ENCODE peak calls at places on chromosomes 3 and 15, in four cellular contexts. J, Q, N and T are unnamed samples.

GRCh38 chr3:157086775-157087174 is 73.2 kb downstream of the CCNL1 start:
- DNase-seq in J (no peak), Q (no peak), N (no peak), T (no peak)

GRCh38 chr3:17302774-17303173 is 418.0 kb downstream of the PLCL2 start:
- DNase-seq in J (no peak), Q (no peak), N (no peak), T (no peak)

GRCh38 chr3:141776885-141777284 is 13.7 kb downstream of the GRK7 start:
- DNase-seq in J (no peak), Q (no peak), N (no peak), T (no peak)

GRCh38 chr3:129619726-129620162 is 13.3 kb upstream of the PLXND1 start:
- DNase-seq in J (no peak), Q (no peak), N (no peak), T (no peak)

GRCh38 chr3:10015476-10015904 is 10.7 kb upstream of the FANCD2 start:
- DNase-seq in J (no peak), Q (no peak), N (no peak), T (no peak)

GRCh38 chr3:58471025-58471887 is 20.6 kb upstream of the KCTD6 start:
- DNase-seq in J (peak; percentile 70), Q (no peak), N (no peak), T (no peak)

GRCh38 chr15:101464246-101464998 is 25.1 kb downstream of the PCSK6 start:
- DNase-seq in J (no peak), Q (no peak), N (no peak), T (no peak)

GRCh38 chr3:33645060-33645841 is 72.8 kb downstream of the CLASP2 start:
- DNase-seq in J (no peak), Q (no peak), N (no peak), T (no peak)

GRCh38 chr3:16071246-16071645 is 103.2 kb upstream of the GALNT15 start:
- DNase-seq in J (no peak), Q (no peak), N (no peak), T (no peak)

GRCh38 chr3:75260-75659 is 121.3 kb upstream of the CHL1 start:
- DNase-seq in J (no peak), Q (no peak), N (no peak), T (no peak)

GRCh38 chr3:170331143-170331542 is 26.4 kb upstream of the SKIL start:
- DNase-seq in J (no peak), Q (no peak), N (no peak), T (no peak)

GRCh38 chr3:14125193-14126016 is 553 bp downstream of the TMEM43 start:
- DNase-seq in J (peak; percentile 81), Q (no peak), N (no peak), T (peak; percentile 71)

GRCh38 chr3:81643721-81644120 is 117.7 kb downstream of the GBE1 start:
- DNase-seq in J (peak; percentile 4), Q (no peak), N (no peak), T (no peak)

GRCh38 chr3:189947068-189947467 is 173.6 kb downstream of the P3H2 start:
- DNase-seq in J (no peak), Q (no peak), N (no peak), T (no peak)

GRCh38 chr3:64667887-64668581 is 19.8 kb downstream of the ADAMTS9 start:
- DNase-seq in J (no peak), Q (no peak), N (no peak), T (no peak)

GRCh38 chr3:128273116-128273840 is 120.0 kb downstream of the EEFSEC start:
- DNase-seq in J (no peak), Q (no peak), N (no peak), T (no peak)

GRCh38 chr15:65653341-65653740 is 31.6 kb downstream of the SLC24A1 start:
- DNase-seq in J (no peak), Q (no peak), N (no peak), T (no peak)

GRCh38 chr15:29139540-29140459 is 129.8 kb downstream of the NSMCE3 start:
- DNase-seq in J (peak; percentile 16), Q (no peak), N (peak; percentile 54), T (peak; percentile 51)

GRCh38 chr3:132421832-132422231 is 4.5 kb downstream of the DNAJC13 start:
- DNase-seq in J (no peak), Q (no peak), N (no peak), T (no peak)

GRCh38 chr3:8650583-8651416 is 6.2 kb upstream of the SSUH2 start:
- DNase-seq in J (no peak), Q (no peak), N (no peak), T (no peak)

GRCh38 chr3:58824285-58824684 is 157.7 kb upstream of the FAM3D start:
- DNase-seq in J (peak; percentile 42), Q (no peak), N (peak; percentile 27), T (peak; percentile 46)

GRCh38 chr3:11530153-11530721 is 113.5 kb downstream of the VGLL4 start:
- DNase-seq in J (no peak), Q (no peak), N (no peak), T (no peak)

GRCh38 chr15:57406040-57406772 is 29.9 kb downstream of the CGNL1 start:
- DNase-seq in J (no peak), Q (no peak), N (no peak), T (no peak)

GRCh38 chr15:75360391-75360790 is 8.0 kb downstream of the MAN2C1 start:
- DNase-seq in J (no peak), Q (no peak), N (no peak), T (no peak)

GRCh38 chr3:42855547-42856380 is 19.9 kb downstream of the CYP8B1 start:
- DNase-seq in J (no peak), Q (no peak), N (no peak), T (no peak)

GRCh38 chr3:38598791-38599190 is 50.7 kb downstream of the SCN5A start:
- DNase-seq in J (no peak), Q (no peak), N (no peak), T (no peak)

GRCh38 chr3:139944256-139944910 is 9.4 kb downstream of the CLSTN2 start:
- DNase-seq in J (no peak), Q (no peak), N (no peak), T (no peak)

GRCh38 chr15:31481157-31481556 is 154.5 kb downstream of the KLF13 start:
- DNase-seq in J (no peak), Q (no peak), N (no peak), T (no peak)

GRCh38 chr15:75059607-75060006 is 36.2 kb downstream of the PPCDC start:
- DNase-seq in J (no peak), Q (no peak), N (no peak), T (no peak)

GRCh38 chr3:99678023-99678422 is 39.6 kb downstream of the COL8A1 start:
- DNase-seq in J (no peak), Q (no peak), N (no peak), T (no peak)

GRCh38 chr3:81497565-81497964 is 263.9 kb downstream of the GBE1 start:
- DNase-seq in J (no peak), Q (no peak), N (no peak), T (no peak)

GRCh38 chr3:141275032-141275422 is 43.4 kb downstream of the PXYLP1 start:
- DNase-seq in J (no peak), Q (no peak), N (no peak), T (no peak)

GRCh38 chr15:65376767-65377104 is 1.1 kb downstream of the IGDCC3 start:
- DNase-seq in J (no peak), Q (no peak), N (no peak), T (no peak)

GRCh38 chr15:47718474-47719440 is 1.5 kb downstream of the SEMA6D start:
- DNase-seq in J (no peak), Q (no peak), N (no peak), T (no peak)

GRCh38 chr3:34011171-34012101 is 213.0 kb downstream of the PDCD6IP start:
- DNase-seq in J (peak; percentile 8), Q (no peak), N (no peak), T (no peak)

GRCh38 chr3:41464401-41464800 is 265.1 kb downstream of the CTNNB1 start:
- DNase-seq in J (no peak), Q (no peak), N (no peak), T (no peak)

GRCh38 chr15:47727676-47728075 is 10.4 kb downstream of the SEMA6D start:
- DNase-seq in J (no peak), Q (no peak), N (no peak), T (no peak)

GRCh38 chr3:197575362-197575761 is 19.6 kb upstream of the BDH1 start:
- DNase-seq in J (no peak), Q (no peak), N (no peak), T (no peak)
- TF ChIP-seq ZNF274 in J (no peak), Q (no peak), N (no peak), T (no peak)

DNA sequence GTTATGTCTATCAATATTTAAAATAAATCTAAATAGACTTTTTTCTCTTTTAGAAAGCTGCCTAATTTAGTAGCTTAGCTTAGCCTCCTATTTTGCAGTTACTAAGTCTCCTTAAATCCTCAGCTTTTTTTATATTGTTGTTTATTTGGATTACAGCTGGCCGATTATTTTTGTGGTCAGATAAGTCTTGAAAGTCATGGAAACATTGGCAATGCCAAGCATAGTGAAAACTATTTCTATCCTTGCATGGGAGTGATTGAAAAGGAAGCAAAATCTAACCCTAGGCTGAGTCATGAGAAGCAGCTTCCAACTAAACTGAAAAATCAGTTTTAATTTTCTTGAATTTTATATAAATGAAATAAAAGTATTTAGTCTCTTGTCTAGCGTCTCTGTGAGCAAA is 1063.0 kb upstream of the GBE1 start:
- DNase-seq in J (no peak), Q (no peak), N (no peak), T (no peak)
- H3K4me1 ChIP-seq in J (no peaks in the 10 kb centered on the region), Q (no peaks in the 10 kb centered on the region), N (no peaks in the 10 kb centered on the region), T (no peaks in the 10 kb centered on the region)

DNA sequence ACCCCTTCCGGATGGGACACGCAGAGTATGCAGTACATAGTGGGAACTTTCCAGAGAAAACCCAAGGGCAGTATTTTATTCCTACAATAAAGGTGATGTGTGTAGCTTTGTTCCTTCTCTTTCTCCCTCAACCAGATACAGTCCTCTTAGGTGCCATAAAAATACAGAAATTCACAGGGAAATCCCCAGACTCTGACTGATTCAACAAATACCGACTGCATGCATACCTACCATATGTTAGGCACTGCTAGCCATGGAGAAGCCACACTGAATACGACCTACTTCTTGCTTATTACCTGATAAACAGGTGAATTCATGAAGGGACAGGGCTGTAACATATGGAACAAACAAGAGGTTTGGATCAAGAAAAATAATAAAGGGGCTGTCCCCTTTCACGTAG is 228.5 kb downstream of the FOXP1 start:
- DNase-seq in J (no peak), Q (no peak), N (no peak), T (no peak)
- H3K9ac ChIP-seq in J (no peak overlapping the region), Q (no peak overlapping the region), N (no peak overlapping the region), T (no peak overlapping the region)

DNA sequence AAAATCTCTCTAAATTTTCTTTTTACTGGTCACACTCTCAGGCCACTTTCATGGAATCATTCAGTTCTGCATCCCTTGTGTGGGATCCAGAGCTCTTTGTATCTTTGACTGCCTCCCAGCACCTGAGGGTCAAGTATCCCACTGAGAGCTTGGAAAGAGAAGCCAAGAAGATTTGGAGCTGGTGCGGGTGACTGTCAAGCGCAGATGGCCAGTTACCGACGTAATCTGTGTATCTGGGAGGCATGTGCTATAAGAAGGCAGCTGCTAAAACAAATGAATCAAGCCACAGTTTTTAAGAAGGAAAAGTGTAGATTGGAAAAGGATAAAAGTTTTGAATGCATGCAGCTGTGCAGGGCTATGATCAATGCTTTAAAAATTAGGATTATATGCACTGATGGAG is 36.3 kb upstream of the CPB1 start:
- DNase-seq in J (no peak), Q (no peak), N (no peak), T (no peak)
- TF ChIP-seq ZNF274 in J (no peak), Q (no peak), N (no peak), T (no peak)

GRCh38 chr15:67106764-67107013 is 41.3 kb downstream of the SMAD3 start:
- DNase-seq in J (no peak), Q (no peak), N (no peak), T (no peak)
- H3K4me1 ChIP-seq in J (peaks cover 80% of the 10 kb centered on the region), Q (peaks cover 88% of the 10 kb centered on the region), N (peaks cover 12% of the 10 kb centered on the region), T (peaks cover 19% of the 10 kb centered on the region)

GRCh38 chr3:149815318-149815717 is 2.3 kb downstream of the RNF13 start:
- DNase-seq in J (no peak), Q (no peak), N (no peak), T (no peak)
- H3K9ac ChIP-seq in J (no peak overlapping the region), Q (no peak overlapping the region), N (no peak overlapping the region), T (no peak overlapping the region)